ENCODE peak calls at places on chromosome X, in eight cellular contexts. F, P, V, Z, L, D, W and U are unnamed samples.
A peak's percentile ranks its signal among the peaks of the same experiment; 100 is the strongest.

GRCh38 chrX:68919707-68920106 is 90.9 kb downstream of the EFNB1 start:
- DNase-seq in W (no peak), L (no peak), D (no peak), V (no peak), P (no peak), Z (no peak), F (no peak), U (no peak)

GRCh38 chrX:47209508-47210238 is 8.8 kb upstream of the CDK16 start:
- DNase-seq in V (no peak), P (no peak), D (no peak), W (no peak), F (no peak), Z (no peak), L (no peak), U (peak; percentile 63)

GRCh38 chrX:42398967-42399631 is 378.9 kb downstream of the PPP1R2C start:
- DNase-seq in L (peak; percentile 21), P (no peak), Z (no peak), V (no peak), D (no peak), W (no peak), F (no peak), U (no peak)

GRCh38 chrX:50967734-50968133 is 57.2 kb downstream of the BMP15 start:
- DNase-seq in Z (no peak), D (no peak), W (no peak), V (no peak), L (no peak), F (no peak), P (no peak), U (no peak)

GRCh38 chrX:78375894-78376293 is 48.5 kb upstream of the CYSLTR1 start:
- DNase-seq in F (no peak), L (no peak), W (peak; percentile 23), D (no peak), Z (no peak), V (peak; percentile 9), P (no peak), U (no peak)

GRCh38 chrX:152733261-152733975 is at the start of the genes CSAG1 and MAGEA12:
- DNase-seq in L (no peak), D (no peak), V (no peak), Z (no peak), W (no peak), P (no peak), F (no peak), U (no peak)

GRCh38 chrX:111288841-111289240 is 18.6 kb upstream of the CAPN6 start:
- DNase-seq in D (no peak), V (no peak), F (no peak), P (no peak), L (no peak), Z (no peak), W (no peak), U (no peak)

GRCh38 chrX:12970691-12971202 is 4.2 kb upstream of the TMSB4X start:
- DNase-seq in D (peak; percentile 67), V (peak; percentile 79), W (no peak), F (no peak), P (no peak), Z (peak; percentile 42), L (peak; percentile 77), U (peak; percentile 91)

GRCh38 chrX:78316310-78316709 is 11.1 kb downstream of the CYSLTR1 start:
- DNase-seq in Z (no peak), P (no peak), V (no peak), L (no peak), F (no peak), W (no peak), D (no peak), U (no peak)

GRCh38 chrX:133812382-133812781 is 173.0 kb downstream of the GPC3 start:
- DNase-seq in D (no peak), Z (no peak), V (no peak), L (peak; percentile 6), P (no peak), F (no peak), W (no peak), U (no peak)

GRCh38 chrX:72421797-72422196 is 116.1 kb upstream of the CITED1 start:
- DNase-seq in F (no peak), W (no peak), V (no peak), L (no peak), Z (no peak), P (no peak), D (no peak), U (no peak)

GRCh38 chrX:15500497-15500966 is at the start of gene BMX:
- DNase-seq in P (no peak), D (no peak), L (peak; percentile 87), V (no peak), F (no peak), W (no peak), Z (peak; percentile 19), U (peak; percentile 32)

GRCh38 chrX:102746134-102746584 is 25.6 kb downstream of the GPRASP3 start:
- DNase-seq in Z (peak; percentile 12), P (peak; percentile 52), F (peak; percentile 33), D (peak; percentile 62), L (peak; percentile 45), V (peak; percentile 50), W (no peak), U (no peak)

GRCh38 chrX:84873176-84873575 is 130.5 kb upstream of the APOOL start:
- DNase-seq in F (no peak), W (no peak), D (no peak), V (no peak), Z (no peak), P (no peak), L (no peak), U (no peak)

DNA sequence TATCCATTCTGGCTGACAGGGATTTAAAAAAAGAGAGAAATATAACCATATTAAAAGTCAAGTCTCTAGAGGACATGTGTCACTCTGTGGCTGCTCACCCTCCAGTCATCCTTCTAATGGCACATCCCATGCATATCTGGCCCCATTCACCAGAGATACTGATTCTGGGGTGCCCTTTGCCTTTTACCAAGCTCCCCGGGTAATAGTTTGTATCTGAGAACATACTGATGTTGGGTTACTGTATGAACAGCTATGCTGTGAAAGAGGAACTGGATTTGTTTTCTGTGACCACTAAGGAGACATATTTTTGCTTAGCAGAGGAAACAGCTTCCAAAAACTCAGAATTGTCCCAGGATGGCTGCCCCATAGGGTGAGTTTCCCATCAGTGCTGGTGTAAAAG is 56.0 kb downstream of the SAT1 start:
- DNase-seq in P (no peak), W (no peak), F (no peak), L (no peak), V (no peak), D (no peak), Z (no peak), U (no peak)
- H3K36me3 ChIP-seq in P (no peaks in the 10 kb centered on the region), W (no peaks in the 10 kb centered on the region), F (no peaks in the 10 kb centered on the region), L (no peaks in the 10 kb centered on the region), V (no peaks in the 10 kb centered on the region), D (no peaks in the 10 kb centered on the region), Z (no peaks in the 10 kb centered on the region), U (no peaks in the 10 kb centered on the region)

DNA sequence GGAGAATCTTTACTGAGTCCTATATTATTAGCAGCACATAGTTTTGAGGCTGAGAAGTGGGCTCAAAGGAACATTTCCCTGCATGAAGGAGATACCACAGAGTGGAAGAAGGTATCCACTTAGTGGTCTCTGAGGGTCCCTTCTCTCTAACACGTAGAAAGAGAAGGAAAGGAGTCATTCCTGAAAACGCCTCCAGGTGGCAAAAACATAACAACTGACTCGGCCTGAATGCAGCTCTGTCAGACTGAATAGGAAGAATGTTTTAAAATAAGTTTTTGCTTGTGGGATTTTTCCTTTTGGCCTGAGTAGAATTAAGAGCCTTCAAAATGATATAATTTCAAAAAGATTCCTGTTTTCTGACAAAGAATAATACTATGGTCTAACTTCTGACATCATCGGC is 23.3 kb downstream of the RPGR start:
- DNase-seq in F (no peak), P (no peak), L (peak; percentile 46), V (peak; percentile 15), Z (no peak), W (no peak), D (no peak), U (no peak)
- TF ChIP-seq CTCF in F (no peak), P (no peak), L (peak; percentile 49), V (peak; percentile 31), Z (no peak), W (peak; percentile 17), D (no peak), U (peak; percentile 41)

DNA sequence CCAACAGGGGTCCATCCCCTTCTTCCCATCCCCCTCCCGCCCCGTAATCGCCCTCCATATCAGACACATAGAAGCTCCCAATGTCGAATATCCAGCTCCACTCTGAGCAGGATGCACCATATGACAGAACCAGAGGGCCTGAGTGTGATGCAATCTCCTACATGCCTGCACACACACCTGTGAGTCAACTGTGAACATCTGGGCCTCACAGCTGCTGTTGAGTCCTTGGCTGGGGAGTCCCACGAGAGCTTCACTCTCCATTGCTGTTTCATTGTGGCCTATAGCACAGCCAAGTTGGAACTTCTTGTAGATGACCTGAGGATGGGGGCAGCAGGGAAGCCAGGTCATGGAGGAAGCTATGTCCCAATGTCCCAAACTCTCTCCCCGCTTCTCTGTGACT is 8.2 kb downstream of the SLC38A5 start:
- DNase-seq in F (no peak), P (no peak), L (no peak), D (no peak), W (no peak), Z (no peak), V (no peak), U (peak; percentile 22)
- H3K36me3 ChIP-seq in F (no peaks in the 10 kb centered on the region), P (no peaks in the 10 kb centered on the region), L (no peaks in the 10 kb centered on the region), D (no peaks in the 10 kb centered on the region), W (peaks cover 36% of the 10 kb centered on the region), Z (no peaks in the 10 kb centered on the region), V (no peaks in the 10 kb centered on the region), U (no peaks in the 10 kb centered on the region)

GRCh38 chrX:70769659-70770232 is 138.8 kb downstream of the TEX11 start:
- DNase-seq in W (no peak), D (no peak), L (peak; percentile 2), V (no peak), F (no peak), Z (no peak), P (no peak), U (peak; percentile 30)
- TF ChIP-seq CTCF in W (peak; percentile 28), D (peak; percentile 15), L (peak; percentile 18), V (peak; percentile 52), F (peak; percentile 37), Z (peak; percentile 47), P (no peak), U (peak; percentile 57)

GRCh38 chrX:71128166-71128833 is 9.9 kb downstream of the MED12 start:
- DNase-seq in W (no peak), Z (no peak), F (no peak), V (no peak), P (no peak), D (no peak), L (peak; percentile 2), U (no peak)
- H3K36me3 ChIP-seq in W (peaks cover 17% of the 10 kb centered on the region), Z (peaks cover 87% of the 10 kb centered on the region), F (no peaks in the 10 kb centered on the region), V (no peaks in the 10 kb centered on the region), P (peaks cover 27% of the 10 kb centered on the region), D (peaks cover 97% of the 10 kb centered on the region), L (peaks cover 6% of the 10 kb centered on the region), U (peaks cover 34% of the 10 kb centered on the region)

GRCh38 chrX:40539214-40540142 is 41.3 kb upstream of the ATP6AP2 start:
- DNase-seq in Z (peak; percentile 18), W (no peak), D (peak; percentile 72), V (peak; percentile 38), L (peak; percentile 81), P (peak; percentile 78), F (peak; percentile 29), U (peak; percentile 58)
- TF ChIP-seq CTCF in Z (no peak), W (no peak), D (no peak), V (peak; percentile 15), L (peak; percentile 11), P (no peak), F (peak; percentile 18), U (no peak)

DNA sequence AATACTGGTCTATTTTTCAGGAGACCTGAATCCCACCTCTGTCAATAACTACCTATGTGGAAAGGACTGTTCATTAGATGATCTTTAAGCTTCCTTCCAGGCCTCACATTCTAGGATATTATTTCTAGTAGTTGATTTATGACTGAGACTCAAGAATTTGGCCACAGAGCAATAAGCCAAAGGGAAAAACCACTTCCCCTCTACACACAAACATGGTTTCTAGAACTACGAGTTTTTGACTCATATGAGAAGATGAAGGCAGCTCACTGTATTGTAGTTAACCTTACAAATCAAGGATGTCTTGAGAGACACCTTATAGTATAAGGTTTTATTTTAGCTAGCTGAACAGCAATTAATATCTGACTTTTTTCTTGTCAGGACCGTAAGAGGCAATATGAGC is 36.9 kb upstream of the GDPD2 start:
- DNase-seq in Z (no peak), W (no peak), L (no peak), D (no peak), F (no peak), P (no peak), V (no peak), U (no peak)
- H3K36me3 ChIP-seq in Z (no peaks in the 10 kb centered on the region), W (no peaks in the 10 kb centered on the region), L (no peaks in the 10 kb centered on the region), D (no peaks in the 10 kb centered on the region), F (no peaks in the 10 kb centered on the region), P (no peaks in the 10 kb centered on the region), V (no peaks in the 10 kb centered on the region), U (no peaks in the 10 kb centered on the region)